ENCODE peak calls at places on chromosomes 7 and 10, in ten cellular contexts. J is stimulated activated CD8-positive, alpha-beta memory T cell treated with anti-CD3 and anti-CD28 coated beads, Interleukin-12 subunit alpha, Interleukin-12 subunit beta, amount 100 ng/mL, for 4 hours; A is midbrain; P is transverse colon; G is skeletal muscle cell; E is chondrocyte; C is GM12864; U is endothelial cell of umbilical vein; I is tibial artery; R is iris pigment epithelial cell. K is an unnamed sample.

GRCh38 chr10:128095753-128096469 is 30.3 kb downstream of the MKI67 start:
- DNase-seq in J (no peak), G (no peak), E (no peak), P (no peak), R (no peak), U (no peak), C (peak; percentile 15), A (no peak), I (no peak), K (no peak)

GRCh38 chr7:151423936-151424335 is 14.1 kb upstream of the WDR86 start:
- DNase-seq in C (no peak), U (no peak), I (no peak), P (no peak), E (no peak), R (no peak), G (no peak), J (no peak), A (no peak), K (no peak)

GRCh38 chr7:110507832-110508231 is 583.1 kb upstream of the LRRN3 start:
- DNase-seq in J (no peak), P (no peak), C (no peak), R (no peak), E (no peak), U (no peak), I (no peak), G (no peak), A (no peak), K (no peak)

GRCh38 chr10:717458-717857 is 28.0 kb upstream of the DIP2C start:
- DNase-seq in U (no peak), I (no peak), G (no peak), J (no peak), R (no peak), A (no peak), P (no peak), E (no peak), C (no peak), K (no peak)

GRCh38 chr7:7808156-7808555 is 89.7 kb upstream of the RPA3 start:
- DNase-seq in C (no peak), J (no peak), G (peak; percentile 62), A (no peak), P (no peak), R (peak; percentile 83), I (no peak), U (no peak), E (no peak), K (no peak)

GRCh38 chr7:116315293-116315692 is 105.0 kb downstream of the TES start:
- DNase-seq in I (no peak), A (no peak), R (peak; percentile 48), U (peak; percentile 26), C (no peak), E (no peak), G (peak; percentile 36), P (no peak), J (no peak), K (peak; percentile 20)

GRCh38 chr7:156929789-156930539 is 19.5 kb upstream of the NOM1 start:
- DNase-seq in G (no peak), U (no peak), J (no peak), I (no peak), E (peak; percentile 44), C (no peak), A (no peak), P (no peak), R (no peak), K (no peak)

GRCh38 chr10:110498982-110499795 is 1.5 kb downstream of the DUSP5 start:
- DNase-seq in R (peak; percentile 62), E (no peak), P (peak; percentile 64), C (no peak), A (no peak), U (peak; percentile 59), I (no peak), G (peak; percentile 47), J (peak; percentile 24), K (peak; percentile 54)

GRCh38 chr10:13349776-13350274 is 1.7 kb upstream of the SEPHS1 start:
- DNase-seq in P (peak; percentile 76), J (no peak), C (no peak), R (peak; percentile 64), U (peak; percentile 48), G (peak; percentile 31), A (no peak), I (peak; percentile 79), E (no peak), K (no peak)

GRCh38 chr10:2604891-2605290 is 462.5 kb upstream of the PFKP start:
- DNase-seq in E (no peak), J (no peak), P (no peak), U (no peak), I (no peak), C (no peak), R (no peak), G (no peak), A (no peak), K (no peak)

GRCh38 chr10:132841254-132841975 is 55.5 kb upstream of the NKX6-2 start:
- DNase-seq in E (no peak), U (no peak), A (no peak), I (peak; percentile 48), P (no peak), R (no peak), J (no peak), G (no peak), C (no peak), K (no peak)

GRCh38 chr7:150388709-150389531 is 9.8 kb downstream of the ZNF775 start:
- DNase-seq in A (peak; percentile 86), P (peak; percentile 80), U (no peak), G (no peak), R (peak; percentile 43), E (no peak), I (peak; percentile 82), J (no peak), C (no peak), K (no peak)

GRCh38 chr7:130276796-130277762 is 10.4 kb downstream of the CPA2 start:
- DNase-seq in P (no peak), J (no peak), E (no peak), U (no peak), G (no peak), C (no peak), A (no peak), R (peak; percentile 85), I (no peak), K (no peak)

GRCh38 chr10:118621304-118621942 is 26.0 kb upstream of the PRLHR start:
- DNase-seq in E (no peak), C (no peak), I (no peak), R (no peak), P (no peak), J (no peak), G (no peak), A (no peak), U (no peak), K (no peak)

GRCh38 chr10:132306951-132307751 is 599 bp downstream of the STK32C start:
- DNase-seq in P (peak; percentile 43), R (no peak), G (no peak), U (no peak), I (peak; percentile 73), A (no peak), C (no peak), E (peak; percentile 91), J (peak; percentile 24), K (no peak)

GRCh38 chr7:22801907-22802306 is 20.7 kb downstream of the TOMM7 start:
- DNase-seq in G (no peak), U (no peak), R (no peak), J (no peak), E (no peak), C (no peak), A (no peak), I (no peak), P (no peak), K (no peak)

GRCh38 chr10:33334839-33335549 is 527 bp upstream of the NRP1 start:
- DNase-seq in R (peak; percentile 93), U (peak; percentile 91), G (peak; percentile 91), P (peak; percentile 66), E (peak; percentile 92), A (peak; percentile 55), I (peak; percentile 88), J (no peak), C (no peak), K (no peak)

GRCh38 chr10:77371848-77372247 is 265.8 kb downstream of the KCNMA1 start:
- DNase-seq in P (no peak), R (no peak), C (no peak), E (no peak), I (no peak), U (no peak), A (no peak), J (no peak), G (no peak), K (no peak)

GRCh38 chr10:91088300-91089140 is 131.9 kb upstream of the PCGF5 start:
- DNase-seq in J (no peak), I (no peak), E (no peak), P (no peak), G (no peak), A (peak; percentile 34), R (peak; percentile 14), U (peak; percentile 8), C (peak; percentile 4), K (peak; percentile 3)

GRCh38 chr10:93746844-93747284 is 10.9 kb upstream of the LGI1 start:
- DNase-seq in E (no peak), J (no peak), I (no peak), A (no peak), C (no peak), U (peak; percentile 2), R (peak; percentile 90), P (peak; percentile 22), G (peak; percentile 84), K (peak; percentile 93)

GRCh38 chr7:99079104-99079503 is 64.8 kb downstream of the SMURF1 start:
- DNase-seq in P (peak; percentile 37), I (no peak), R (no peak), G (no peak), A (no peak), U (no peak), J (no peak), C (no peak), E (no peak), K (no peak)

GRCh38 chr7:132564090-132564489 is 12.2 kb downstream of the PLXNA4 start:
- DNase-seq in C (no peak), R (no peak), I (no peak), G (no peak), P (no peak), E (no peak), J (no peak), A (no peak), U (no peak), K (no peak)